ENCODE peak calls at places on chromosomes 1 and 21, in six cellular contexts. One of them, this sample, is unnamed.

GRCh38 chr1:109371271-109371739 is 26.4 kb downstream of the SORT1 start:
- DNase-seq in ovary: no peak
- DNase-seq in body of pancreas: no peak
- DNase-seq in AG04450: no peak
- DNase-seq in psoas muscle: no peak
- DNase-seq in cardiac muscle cell: peak; percentile 76
- DNase-seq in this sample: no peak

GRCh38 chr1:12230549-12231275 is 882 bp downstream of the VPS13D start:
- DNase-seq in ovary: peak; percentile 50
- DNase-seq in body of pancreas: peak; percentile 85
- DNase-seq in AG04450: no peak
- DNase-seq in psoas muscle: peak; percentile 86
- DNase-seq in cardiac muscle cell: peak; percentile 35
- DNase-seq in this sample: no peak

GRCh38 chr1:92826792-92827191 is 5.0 kb upstream of the RPL5 start:
- DNase-seq in ovary: no peak
- DNase-seq in body of pancreas: no peak
- DNase-seq in AG04450: no peak
- DNase-seq in psoas muscle: no peak
- DNase-seq in cardiac muscle cell: no peak
- DNase-seq in this sample: no peak

GRCh38 chr1:162905759-162906158 is 44.8 kb upstream of the CCDC190 start:
- DNase-seq in ovary: no peak
- DNase-seq in body of pancreas: no peak
- DNase-seq in AG04450: no peak
- DNase-seq in psoas muscle: no peak
- DNase-seq in cardiac muscle cell: peak; percentile 76
- DNase-seq in this sample: peak; percentile 46

GRCh38 chr1:145960468-145961108 is 2.8 kb upstream of the LIX1L start:
- DNase-seq in ovary: peak; percentile 92
- DNase-seq in body of pancreas: peak; percentile 80
- DNase-seq in AG04450: no peak
- DNase-seq in psoas muscle: peak; percentile 93
- DNase-seq in cardiac muscle cell: peak; percentile 80
- DNase-seq in this sample: no peak

GRCh38 chr1:64733576-64734288 is 11.1 kb upstream of the RAVER2 start:
- DNase-seq in ovary: no peak
- DNase-seq in body of pancreas: no peak
- DNase-seq in AG04450: peak; percentile 8
- DNase-seq in psoas muscle: no peak
- DNase-seq in cardiac muscle cell: peak; percentile 66
- DNase-seq in this sample: peak; percentile 22

GRCh38 chr1:198183605-198184004 is 26.8 kb downstream of the NEK7 start:
- DNase-seq in ovary: no peak
- DNase-seq in body of pancreas: no peak
- DNase-seq in AG04450: no peak
- DNase-seq in psoas muscle: no peak
- DNase-seq in cardiac muscle cell: no peak
- DNase-seq in this sample: no peak

GRCh38 chr1:5681654-5682053 is 310.6 kb downstream of the NPHP4 start:
- DNase-seq in ovary: no peak
- DNase-seq in body of pancreas: no peak
- DNase-seq in AG04450: no peak
- DNase-seq in psoas muscle: no peak
- DNase-seq in cardiac muscle cell: no peak
- DNase-seq in this sample: no peak

GRCh38 chr1:79124756-79125155 is 118.2 kb upstream of the ADGRL4 start:
- DNase-seq in ovary: no peak
- DNase-seq in body of pancreas: no peak
- DNase-seq in AG04450: no peak
- DNase-seq in psoas muscle: no peak
- DNase-seq in cardiac muscle cell: no peak
- DNase-seq in this sample: no peak

GRCh38 chr1:109761227-109762038 is 2.3 kb downstream of the EPS8L3 start:
- DNase-seq in ovary: peak; percentile 22
- DNase-seq in body of pancreas: peak; percentile 27
- DNase-seq in AG04450: no peak
- DNase-seq in psoas muscle: peak; percentile 35
- DNase-seq in cardiac muscle cell: no peak
- DNase-seq in this sample: no peak

GRCh38 chr21:44871576-44872265 is 1.8 kb downstream of the PTTG1IP start:
- DNase-seq in ovary: no peak
- DNase-seq in body of pancreas: peak; percentile 48
- DNase-seq in AG04450: no peak
- DNase-seq in psoas muscle: peak; percentile 73
- DNase-seq in cardiac muscle cell: peak; percentile 82
- DNase-seq in this sample: no peak

GRCh38 chr1:226121049-226121586 is 58.6 kb downstream of the H3-3A start:
- DNase-seq in ovary: no peak
- DNase-seq in body of pancreas: no peak
- DNase-seq in AG04450: no peak
- DNase-seq in psoas muscle: no peak
- DNase-seq in cardiac muscle cell: no peak
- DNase-seq in this sample: no peak

GRCh38 chr1:10755977-10756521 is 40.4 kb downstream of the CASZ1 start:
- DNase-seq in ovary: peak; percentile 52
- DNase-seq in body of pancreas: peak; percentile 41
- DNase-seq in AG04450: no peak
- DNase-seq in psoas muscle: peak; percentile 84
- DNase-seq in cardiac muscle cell: peak; percentile 49
- DNase-seq in this sample: no peak

GRCh38 chr1:110477041-110477440 is 26.1 kb downstream of the PROK1 start:
- DNase-seq in ovary: no peak
- DNase-seq in body of pancreas: no peak
- DNase-seq in AG04450: peak; percentile 16
- DNase-seq in psoas muscle: no peak
- DNase-seq in cardiac muscle cell: peak; percentile 52
- DNase-seq in this sample: no peak

GRCh38 chr1:145995964-145996432 is 381 bp downstream of the TXNIP start:
- DNase-seq in ovary: no peak
- DNase-seq in body of pancreas: no peak
- DNase-seq in AG04450: no peak
- DNase-seq in psoas muscle: no peak
- DNase-seq in cardiac muscle cell: no peak
- DNase-seq in this sample: no peak

GRCh38 chr1:175735144-175735543 is 8.3 kb downstream of the TNR start:
- DNase-seq in ovary: no peak
- DNase-seq in body of pancreas: no peak
- DNase-seq in AG04450: no peak
- DNase-seq in psoas muscle: no peak
- DNase-seq in cardiac muscle cell: no peak
- DNase-seq in this sample: no peak

GRCh38 chr1:32926562-32926961 is 25.4 kb upstream of the TMEM54 start:
- DNase-seq in ovary: no peak
- DNase-seq in body of pancreas: no peak
- DNase-seq in AG04450: no peak
- DNase-seq in psoas muscle: no peak
- DNase-seq in cardiac muscle cell: no peak
- DNase-seq in this sample: no peak

GRCh38 chr21:42566524-42567180 is 53.0 kb downstream of the SLC37A1 start:
- DNase-seq in ovary: no peak
- DNase-seq in body of pancreas: peak; percentile 9
- DNase-seq in AG04450: no peak
- DNase-seq in psoas muscle: no peak
- DNase-seq in cardiac muscle cell: no peak
- DNase-seq in this sample: no peak

GRCh38 chr1:47021070-47021469 is 2.4 kb upstream of the CYP4X1 start:
- DNase-seq in ovary: no peak
- DNase-seq in body of pancreas: no peak
- DNase-seq in AG04450: no peak
- DNase-seq in psoas muscle: no peak
- DNase-seq in cardiac muscle cell: peak; percentile 23
- DNase-seq in this sample: no peak

GRCh38 chr1:152869808-152870419 is 8.2 kb upstream of the SMCP start:
- DNase-seq in ovary: peak; percentile 61
- DNase-seq in body of pancreas: peak; percentile 75
- DNase-seq in AG04450: peak; percentile 4
- DNase-seq in psoas muscle: no peak
- DNase-seq in cardiac muscle cell: peak; percentile 73
- DNase-seq in this sample: peak; percentile 55

GRCh38 chr1:52867060-52867845 is 24.7 kb downstream of the ZYG11A start:
- DNase-seq in ovary: no peak
- DNase-seq in body of pancreas: no peak
- DNase-seq in AG04450: no peak
- DNase-seq in psoas muscle: no peak
- DNase-seq in cardiac muscle cell: no peak
- DNase-seq in this sample: no peak

GRCh38 chr1:166165661-166166399 is 971 bp downstream of the FAM78B start:
- DNase-seq in ovary: peak; percentile 32
- DNase-seq in body of pancreas: peak; percentile 27
- DNase-seq in AG04450: no peak
- DNase-seq in psoas muscle: peak; percentile 56
- DNase-seq in cardiac muscle cell: no peak
- DNase-seq in this sample: no peak

GRCh38 chr1:98702976-98703375 is 41.5 kb downstream of the SNX7 start:
- DNase-seq in ovary: no peak
- DNase-seq in body of pancreas: no peak
- DNase-seq in AG04450: peak; percentile 16
- DNase-seq in psoas muscle: no peak
- DNase-seq in cardiac muscle cell: peak; percentile 8
- DNase-seq in this sample: no peak

GRCh38 chr1:218996362-218996761 is 177.3 kb upstream of the LYPLAL1 start:
- DNase-seq in ovary: no peak
- DNase-seq in body of pancreas: no peak
- DNase-seq in AG04450: no peak
- DNase-seq in psoas muscle: no peak
- DNase-seq in cardiac muscle cell: no peak
- DNase-seq in this sample: no peak
- TF ChIP-seq CTCF in ovary: no peak
- TF ChIP-seq CTCF in body of pancreas: peak; percentile 5
- TF ChIP-seq CTCF in AG04450: no peak
- TF ChIP-seq CTCF in psoas muscle: no peak
- TF ChIP-seq CTCF in cardiac muscle cell: peak; percentile 23
- TF ChIP-seq CTCF in this sample: no peak

GRCh38 chr21:34509151-34509550 is 2.9 kb downstream of the KCNE1 start:
- DNase-seq in ovary: no peak
- DNase-seq in body of pancreas: no peak
- DNase-seq in AG04450: no peak
- DNase-seq in psoas muscle: no peak
- DNase-seq in cardiac muscle cell: no peak
- DNase-seq in this sample: no peak

GRCh38 chr21:34511154-34511553 is 856 bp downstream of the KCNE1 start:
- DNase-seq in ovary: no peak
- DNase-seq in body of pancreas: no peak
- DNase-seq in AG04450: no peak
- DNase-seq in psoas muscle: no peak
- DNase-seq in cardiac muscle cell: peak; percentile 37
- DNase-seq in this sample: no peak

GRCh38 chr21:34511787-34512451 is at the start of gene KCNE1:
- DNase-seq in ovary: no peak
- DNase-seq in body of pancreas: no peak
- DNase-seq in AG04450: no peak
- DNase-seq in psoas muscle: no peak
- DNase-seq in cardiac muscle cell: peak; percentile 70
- DNase-seq in this sample: no peak

GRCh38 chr21:34513109-34513675 is 1.2 kb upstream of the KCNE1 start:
- DNase-seq in ovary: no peak
- DNase-seq in body of pancreas: no peak
- DNase-seq in AG04450: no peak
- DNase-seq in psoas muscle: no peak
- DNase-seq in cardiac muscle cell: peak; percentile 68
- DNase-seq in this sample: no peak

GRCh38 chr21:34510148-34511142 is 1.6 kb downstream of the KCNE1 start:
- DNase-seq in ovary: no peak
- DNase-seq in body of pancreas: peak; percentile 81
- DNase-seq in AG04450: no peak
- DNase-seq in psoas muscle: peak; percentile 83
- DNase-seq in cardiac muscle cell: peak; percentile 83
- DNase-seq in this sample: no peak
- TF ChIP-seq CTCF in ovary: no peak
- TF ChIP-seq CTCF in body of pancreas: peak; percentile 96
- TF ChIP-seq CTCF in AG04450: peak; percentile 87
- TF ChIP-seq CTCF in psoas muscle: peak; percentile 67
- TF ChIP-seq CTCF in cardiac muscle cell: peak; percentile 84
- TF ChIP-seq CTCF in this sample: peak; percentile 81

DNA sequence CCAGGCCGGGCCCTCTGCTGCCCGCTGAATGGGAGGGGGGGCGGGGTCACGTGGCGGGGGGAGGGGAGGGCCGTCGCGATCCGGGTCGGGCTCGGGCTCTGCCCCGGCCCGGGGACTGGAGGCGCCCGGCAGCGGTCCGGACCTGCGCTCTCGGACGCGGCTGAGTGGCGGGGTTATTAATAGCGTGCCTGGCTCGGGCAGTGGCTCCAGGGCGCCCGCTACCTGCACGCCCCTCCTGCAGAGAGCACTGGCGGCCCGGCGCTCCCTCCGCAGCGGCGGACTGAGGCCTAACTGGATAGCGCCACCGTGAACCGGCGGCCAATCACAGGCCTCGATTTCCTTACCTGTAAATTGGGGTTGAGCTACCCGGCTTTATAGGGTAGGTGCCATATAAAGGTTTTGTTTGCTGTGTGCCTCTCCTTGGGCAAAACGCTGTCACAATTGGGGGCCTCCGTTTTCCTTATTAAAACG is 28.0 kb downstream of the AHDC1 start:
- DNase-seq in ovary: peak; percentile 80
- DNase-seq in body of pancreas: peak; percentile 89
- DNase-seq in AG04450: no peak
- DNase-seq in psoas muscle: peak; percentile 94
- DNase-seq in cardiac muscle cell: peak; percentile 61
- DNase-seq in this sample: no peak
- TF ChIP-seq CTCF in ovary: no peak
- TF ChIP-seq CTCF in body of pancreas: no peak
- TF ChIP-seq CTCF in AG04450: no peak
- TF ChIP-seq CTCF in psoas muscle: peak; percentile 19
- TF ChIP-seq CTCF in cardiac muscle cell: peak; percentile 12
- TF ChIP-seq CTCF in this sample: no peak

DNA sequence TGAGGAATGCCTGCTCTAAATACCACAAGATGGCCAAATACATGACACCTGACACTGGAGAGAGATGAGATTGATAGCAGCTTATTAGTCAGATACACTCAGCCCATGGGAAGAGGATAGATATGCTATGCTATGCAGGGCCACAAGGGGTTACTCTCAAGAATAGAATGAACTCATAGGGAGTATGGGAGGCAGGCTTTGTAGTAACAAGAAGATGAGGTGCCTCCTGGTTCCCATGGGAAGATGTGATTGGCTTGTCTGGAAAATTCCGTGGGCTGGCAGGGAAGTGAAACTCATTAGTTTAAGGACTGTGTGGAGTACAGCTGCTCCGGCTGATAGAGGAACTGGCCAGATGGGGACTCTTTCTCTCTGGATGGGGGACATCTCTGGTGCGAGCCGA is 16.5 kb downstream of the CCDC30 start:
- DNase-seq in ovary: no peak
- DNase-seq in body of pancreas: no peak
- DNase-seq in AG04450: no peak
- DNase-seq in psoas muscle: no peak
- DNase-seq in cardiac muscle cell: peak; percentile 11
- DNase-seq in this sample: no peak
- TF ChIP-seq CTCF in ovary: no peak
- TF ChIP-seq CTCF in body of pancreas: no peak
- TF ChIP-seq CTCF in AG04450: peak; percentile 29
- TF ChIP-seq CTCF in psoas muscle: no peak
- TF ChIP-seq CTCF in cardiac muscle cell: peak; percentile 7
- TF ChIP-seq CTCF in this sample: no peak

GRCh38 chr1:84724128-84724860 is 34.0 kb upstream of the SSX2IP start:
- DNase-seq in ovary: no peak
- DNase-seq in body of pancreas: no peak
- DNase-seq in AG04450: no peak
- DNase-seq in psoas muscle: no peak
- DNase-seq in cardiac muscle cell: no peak
- DNase-seq in this sample: no peak
- TF ChIP-seq CTCF in ovary: no peak
- TF ChIP-seq CTCF in body of pancreas: peak; percentile 18
- TF ChIP-seq CTCF in AG04450: no peak
- TF ChIP-seq CTCF in psoas muscle: no peak
- TF ChIP-seq CTCF in cardiac muscle cell: no peak
- TF ChIP-seq CTCF in this sample: peak; percentile 8

This sample was measured in astrocyte of the cerebellum.